ENCODE peak calls at places on chromosomes 11 and 22, in nine cellular contexts. B is uterus; M is WERI-Rb-1; G is EL; P is NAMALWA; V is stimulated activated CD4-positive, alpha-beta T cell treated with anti-CD3 and anti-CD28 coated beads, Interleukin-1b, Interleukin-23, amount 100 ng/mL, for 1 hour; O is erythroblast; A is COR-L47; K is HFFc6. H is an unnamed sample.

GRCh38 chr11:68591719-68592118 is 92.6 kb upstream of the GAL start:
- DNase-seq in B (no peak), M (no peak), G (no peak), P (no peak), V (no peak), O (no peak), A (no peak), K (no peak), H (no peak)

GRCh38 chr11:86477495-86478155 is 102.9 kb downstream of the CCDC81 start:
- DNase-seq in B (peak), M (no peak), G (peak), P (no peak), V (no peak), O (no peak), A (no peak), K (peak), H (no peak)

GRCh38 chr11:67548555-67549110 is 25.4 kb upstream of the CABP2 start:
- DNase-seq in B (no peak), M (no peak), G (no peak), P (no peak), V (no peak), O (no peak), A (no peak), K (no peak), H (no peak)

GRCh38 chr11:20068691-20069090 is 91.6 kb downstream of the DBX1 start:
- DNase-seq in B (no peak), M (no peak), G (no peak), P (no peak), V (no peak), O (no peak), A (no peak), K (no peak), H (no peak)

GRCh38 chr11:911031-911889 is 650 bp upstream of the CHID1 start:
- DNase-seq in B (peak), M (peak), G (peak), P (peak), V (no peak), O (peak), A (peak), K (peak), H (no peak)

GRCh38 chr11:107689317-107690202 is 22.3 kb downstream of the SLN start:
- DNase-seq in B (peak), M (peak), G (peak), P (peak), V (peak), O (peak), A (peak), K (peak), H (peak)

GRCh38 chr11:117874253-117874909 is 2.1 kb downstream of the FXYD6 start:
- DNase-seq in B (no peak), M (no peak), G (no peak), P (no peak), V (no peak), O (no peak), A (no peak), K (no peak), H (peak)

GRCh38 chr11:59777104-59777503 is 21.9 kb downstream of the STX3 start:
- DNase-seq in B (no peak), M (no peak), G (no peak), P (no peak), V (no peak), O (no peak), A (no peak), K (no peak), H (no peak)

GRCh38 chr11:10205928-10206327 is 88.1 kb downstream of the SBF2 start:
- DNase-seq in B (no peak), M (peak), G (peak), P (no peak), V (no peak), O (no peak), A (no peak), K (no peak), H (no peak)

GRCh38 chr11:24264868-24265267 is 232.0 kb upstream of the LUZP2 start:
- DNase-seq in B (no peak), M (no peak), G (no peak), P (no peak), V (no peak), O (no peak), A (no peak), K (no peak), H (no peak)

GRCh38 chr11:90204832-90205646 is 17.8 kb downstream of the CHORDC1 start:
- DNase-seq in B (no peak), M (no peak), G (peak), P (peak), V (no peak), O (peak), A (no peak), K (peak), H (peak)

GRCh38 chr11:108239076-108239475 is 16.2 kb downstream of the ATM start:
- DNase-seq in B (no peak), M (no peak), G (no peak), P (no peak), V (no peak), O (no peak), A (no peak), K (no peak), H (no peak)

GRCh38 chr11:124233376-124233775 is 7.5 kb upstream of the OR8G1 start:
- DNase-seq in B (no peak), M (no peak), G (no peak), P (no peak), V (no peak), O (no peak), A (no peak), K (no peak), H (no peak)

GRCh38 chr22:37778370-37779009 is 29.2 kb upstream of the GCAT start:
- DNase-seq in B (no peak), M (no peak), G (no peak), P (no peak), V (no peak), O (no peak), A (no peak), K (no peak), H (no peak)

GRCh38 chr11:10495464-10495786 is 40.4 kb downstream of the AMPD3 start:
- DNase-seq in B (no peak), M (no peak), G (no peak), P (no peak), V (no peak), O (no peak), A (no peak), K (no peak), H (no peak)

GRCh38 chr11:11478021-11478420 is 125.0 kb upstream of the CSNK2A3 start:
- DNase-seq in B (no peak), M (no peak), G (no peak), P (no peak), V (no peak), O (no peak), A (no peak), K (no peak), H (no peak)

GRCh38 chr22:44869196-44869595 is 116.8 kb downstream of the ARHGAP8 start:
- DNase-seq in B (no peak), M (no peak), G (no peak), P (no peak), V (no peak), O (no peak), A (no peak), K (no peak), H (no peak)

GRCh38 chr22:38477515-38477914 is 9.6 kb downstream of the KDELR3 start:
- DNase-seq in B (no peak), M (no peak), G (no peak), P (no peak), V (no peak), O (no peak), A (no peak), K (no peak), H (no peak)

GRCh38 chr11:126456783-126457542 is 101.5 kb downstream of the ST3GAL4 start:
- DNase-seq in B (no peak), M (no peak), G (no peak), P (no peak), V (no peak), O (no peak), A (no peak), K (no peak), H (no peak)